ENCODE peak calls at places on chromosome 17, in nine cellular contexts. H, P, T, M, S, Y, B, R and A are unnamed samples.

GRCh38 chr17:57625957-57626356 is 119.1 kb downstream of the CCDC182 start:
- DNase-seq in H (no peak), P (no peak), T (no peak), M (no peak), S (no peak), Y (no peak), B (no peak), R (no peak), A (no peak)

GRCh38 chr17:58370716-58371115 is 18.7 kb upstream of the SUPT4H1 start:
- DNase-seq in H (no peak), P (no peak), T (no peak), M (no peak), S (no peak), Y (no peak), B (no peak), R (no peak), A (no peak)

GRCh38 chr17:64694207-64694606 is 32.1 kb upstream of the SMURF2 start:
- DNase-seq in H (peak), P (no peak), T (peak), M (no peak), S (no peak), Y (no peak), B (no peak), R (peak), A (peak)

GRCh38 chr17:71975331-71975801 is 145.5 kb upstream of the SOX9 start:
- DNase-seq in H (no peak), P (no peak), T (no peak), M (no peak), S (no peak), Y (peak), B (no peak), R (peak), A (peak)

GRCh38 chr17:8859029-8859803 is 8.3 kb downstream of the PIK3R6 start:
- DNase-seq in H (no peak), P (no peak), T (no peak), M (peak), S (no peak), Y (no peak), B (no peak), R (no peak), A (no peak)

GRCh38 chr17:45048795-45049563 is 2.5 kb downstream of the DCAKD start:
- DNase-seq in H (no peak), P (no peak), T (no peak), M (no peak), S (no peak), Y (no peak), B (no peak), R (no peak), A (no peak)

GRCh38 chr17:29733151-29733550 is 110.4 kb upstream of the CORO6 start:
- DNase-seq in H (no peak), P (no peak), T (no peak), M (no peak), S (no peak), Y (no peak), B (no peak), R (peak), A (peak)

GRCh38 chr17:56108811-56109284 is 44.4 kb upstream of the ANKFN1 start:
- DNase-seq in H (no peak), P (no peak), T (no peak), M (no peak), S (no peak), Y (no peak), B (no peak), R (no peak), A (no peak)

GRCh38 chr17:38608648-38609047 is 2.9 kb upstream of the SRCIN1 start:
- DNase-seq in H (no peak), P (no peak), T (no peak), M (no peak), S (no peak), Y (no peak), B (no peak), R (no peak), A (no peak)

GRCh38 chr17:37671028-37671812 is 28.0 kb upstream of the DDX52 start:
- DNase-seq in H (no peak), P (no peak), T (no peak), M (no peak), S (no peak), Y (no peak), B (no peak), R (no peak), A (no peak)

GRCh38 chr17:39624313-39624712 is 2.4 kb upstream of the PPP1R1B start:
- DNase-seq in H (no peak), P (no peak), T (no peak), M (no peak), S (no peak), Y (no peak), B (no peak), R (no peak), A (no peak)

GRCh38 chr17:73256220-73256619 is 5.5 kb downstream of the CPSF4L start:
- DNase-seq in H (no peak), P (no peak), T (no peak), M (no peak), S (no peak), Y (no peak), B (no peak), R (no peak), A (no peak)